ENCODE peak calls at places on chromosomes 6 and 20, in nine cellular contexts. D is BE2C, Y is iPS DF 6.9, X is psoas muscle, L is transverse colon, J is SJSA1, S is cardiac muscle cell, G is PC-9, C is tibial artery. O is an unnamed sample. For H3K36me3, the result is how much of the 10 kb centered on the place peaks cover.

GRCh38 chr6:129598244-129599187 is 111.5 kb downstream of the ARHGAP18 start:
- DNase-seq in D (no peak), Y (no peak), X (no peak), L (no peak), J (no peak), S (peak), G (peak), C (no peak), O (no peak)

GRCh38 chr6:160973856-160974255 is 17.7 kb upstream of the MAP3K4 start:
- DNase-seq in D (no peak), Y (no peak), X (no peak), L (no peak), J (no peak), S (no peak), G (no peak), C (no peak), O (no peak)

GRCh38 chr6:165571721-165572132 is 91.3 kb downstream of the PDE10A start:
- DNase-seq in D (no peak), Y (no peak), X (no peak), L (no peak), J (no peak), S (peak), G (no peak), C (no peak), O (no peak)

GRCh38 chr6:158060447-158061360 is 79.0 kb downstream of the SYNJ2 start:
- DNase-seq in D (no peak), Y (no peak), X (peak), L (peak), J (peak), S (no peak), G (peak), C (peak), O (peak)

GRCh38 chr6:29976588-29977424 is 34.5 kb downstream of the HLA-A start:
- DNase-seq in D (peak), Y (no peak), X (peak), L (peak), J (peak), S (peak), G (peak), C (peak), O (peak)

GRCh38 chr6:29834564-29835436 is 7.2 kb downstream of the HLA-G start:
- DNase-seq in D (peak), Y (peak), X (peak), L (peak), J (no peak), S (peak), G (peak), C (no peak), O (peak)

GRCh38 chr6:127266892-127267741 is 453 bp downstream of the RNF146 start:
- DNase-seq in D (peak), Y (no peak), X (peak), L (peak), J (peak), S (peak), G (no peak), C (peak), O (peak)

GRCh38 chr6:111809264-111809663 is 64.0 kb downstream of the FYN start:
- DNase-seq in D (no peak), Y (no peak), X (no peak), L (no peak), J (no peak), S (no peak), G (no peak), C (no peak), O (no peak)

GRCh38 chr6:25229671-25230321 is 49.4 kb upstream of the CARMIL1 start:
- DNase-seq in D (no peak), Y (no peak), X (no peak), L (no peak), J (peak), S (no peak), G (peak), C (no peak), O (no peak)

GRCh38 chr6:24667378-24667803 is 514 bp downstream of the ACOT13 start:
- DNase-seq in D (no peak), Y (no peak), X (no peak), L (peak), J (no peak), S (peak), G (no peak), C (no peak), O (no peak)

GRCh38 chr6:2916354-2916925 is 13.3 kb upstream of the SERPINB9 start:
- DNase-seq in D (no peak), Y (no peak), X (no peak), L (no peak), J (peak), S (no peak), G (no peak), C (no peak), O (no peak)

GRCh38 chr6:118644007-118644406 is 7.4 kb downstream of the CEP85L start:
- DNase-seq in D (no peak), Y (no peak), X (no peak), L (no peak), J (no peak), S (no peak), G (no peak), C (no peak), O (no peak)

GRCh38 chr6:29723666-29724588 is 693 bp downstream of the HLA-F start:
- DNase-seq in D (no peak), Y (no peak), X (peak), L (peak), J (no peak), S (peak), G (no peak), C (peak), O (peak)

GRCh38 chr6:18391018-18391417 is 3.9 kb downstream of the RNF144B start:
- DNase-seq in D (no peak), Y (no peak), X (no peak), L (no peak), J (no peak), S (no peak), G (no peak), C (no peak), O (peak)

GRCh38 chr6:10479939-10480700 is 41.0 kb upstream of the GCNT2 start:
- DNase-seq in D (no peak), Y (no peak), X (no peak), L (no peak), J (no peak), S (no peak), G (peak), C (no peak), O (no peak)

GRCh38 chr20:64064145-64064698 is 1.2 kb downstream of the TCEA2 start:
- DNase-seq in D (no peak), Y (no peak), X (no peak), L (no peak), J (peak), S (no peak), G (peak), C (no peak), O (peak)

GRCh38 chr6:29442670-29443184 is 3.6 kb downstream of the OR10C1 start:
- DNase-seq in D (no peak), Y (no peak), X (no peak), L (no peak), J (no peak), S (no peak), G (no peak), C (no peak), O (no peak)

GRCh38 chr20:18388860-18389259 is 78.0 kb downstream of the DZANK1 start:
- DNase-seq in D (no peak), Y (no peak), X (no peak), L (no peak), J (no peak), S (no peak), G (no peak), C (no peak), O (no peak)

GRCh38 chr20:53707341-53708102 is 113.9 kb upstream of the ZNF217 start:
- DNase-seq in D (no peak), Y (no peak), X (no peak), L (no peak), J (no peak), S (no peak), G (no peak), C (no peak), O (no peak)

GRCh38 chr6:89138173-89138572 is 7.7 kb upstream of the PM20D2 start:
- DNase-seq in D (no peak), Y (no peak), X (no peak), L (no peak), J (no peak), S (no peak), G (no peak), C (no peak), O (no peak)

GRCh38 chr6:40923326-40923725 is 115.7 kb downstream of the UNC5CL start:
- DNase-seq in D (no peak), Y (no peak), X (no peak), L (no peak), J (no peak), S (no peak), G (no peak), C (no peak), O (no peak)

GRCh38 chr20:4532772-4533171 is 188.9 kb upstream of the PRND start:
- DNase-seq in D (no peak), Y (no peak), X (no peak), L (no peak), J (no peak), S (no peak), G (no peak), C (no peak), O (no peak)

GRCh38 chr6:55617272-55617671 is 38.3 kb upstream of the HMGCLL1 start:
- DNase-seq in D (peak), Y (peak), X (no peak), L (no peak), J (no peak), S (peak), G (peak), C (no peak), O (no peak)

GRCh38 chr6:154901856-154902552 is 93.1 kb upstream of the TIAM2 start:
- DNase-seq in D (peak), Y (no peak), X (no peak), L (no peak), J (no peak), S (no peak), G (no peak), C (no peak), O (no peak)

GRCh38 chr20:62143976-62144825 is 632 bp downstream of the SS18L1 start:
- DNase-seq in D (peak), Y (no peak), X (peak), L (peak), J (no peak), S (peak), G (peak), C (peak), O (peak)

GRCh38 chr6:157977176-157977804 is 4.4 kb upstream of the SYNJ2 start:
- DNase-seq in D (no peak), Y (no peak), X (no peak), L (no peak), J (no peak), S (no peak), G (no peak), C (no peak), O (no peak)

GRCh38 chr6:7267521-7268091 is 45.4 kb downstream of the SSR1 start:
- DNase-seq in D (peak), Y (no peak), X (peak), L (no peak), J (peak), S (no peak), G (peak), C (peak), O (no peak)

GRCh38 chr6:15207923-15208322 is 37.9 kb upstream of the JARID2 start:
- DNase-seq in D (no peak), Y (peak), X (no peak), L (no peak), J (no peak), S (no peak), G (no peak), C (no peak), O (no peak)

GRCh38 chr20:44203161-44203560 is 7.4 kb downstream of the OSER1 start:
- DNase-seq in D (no peak), Y (no peak), X (no peak), L (no peak), J (no peak), S (peak), G (no peak), C (no peak), O (no peak)

GRCh38 chr20:35561268-35561667 is 19.4 kb downstream of the ERGIC3 start:
- DNase-seq in D (peak), Y (no peak), X (no peak), L (peak), J (peak), S (peak), G (peak), C (no peak), O (no peak)

GRCh38 chr6:129016844-129017243 is 133.9 kb downstream of the LAMA2 start:
- DNase-seq in D (no peak), Y (no peak), X (no peak), L (no peak), J (no peak), S (no peak), G (no peak), C (no peak), O (no peak)

GRCh38 chr20:41249371-41249770 is 68.2 kb downstream of the ZHX3 start:
- DNase-seq in D (no peak), Y (no peak), X (peak), L (peak), J (peak), S (no peak), G (peak), C (peak), O (peak)

GRCh38 chr6:39137235-39137634 is 22.2 kb upstream of the SAYSD1 start:
- DNase-seq in D (no peak), Y (peak), X (no peak), L (peak), J (no peak), S (peak), G (peak), C (no peak), O (no peak)

GRCh38 chr6:34143884-34144580 is 1.9 kb downstream of the GRM4 start:
- DNase-seq in D (peak), Y (no peak), X (no peak), L (no peak), J (no peak), S (peak), G (no peak), C (no peak), O (no peak)

GRCh38 chr6:44858998-44859397 is 469.1 kb upstream of the RUNX2 start:
- DNase-seq in D (no peak), Y (no peak), X (no peak), L (no peak), J (no peak), S (no peak), G (no peak), C (no peak), O (no peak)

GRCh38 chr6:22320750-22321149 is 23.9 kb upstream of the PRL start:
- DNase-seq in D (no peak), Y (no peak), X (no peak), L (no peak), J (peak), S (no peak), G (peak), C (no peak), O (no peak)

GRCh38 chr6:134481953-134482352 is 164.0 kb upstream of the SGK1 start:
- DNase-seq in D (no peak), Y (no peak), X (no peak), L (no peak), J (no peak), S (no peak), G (no peak), C (no peak), O (no peak)

DNA sequence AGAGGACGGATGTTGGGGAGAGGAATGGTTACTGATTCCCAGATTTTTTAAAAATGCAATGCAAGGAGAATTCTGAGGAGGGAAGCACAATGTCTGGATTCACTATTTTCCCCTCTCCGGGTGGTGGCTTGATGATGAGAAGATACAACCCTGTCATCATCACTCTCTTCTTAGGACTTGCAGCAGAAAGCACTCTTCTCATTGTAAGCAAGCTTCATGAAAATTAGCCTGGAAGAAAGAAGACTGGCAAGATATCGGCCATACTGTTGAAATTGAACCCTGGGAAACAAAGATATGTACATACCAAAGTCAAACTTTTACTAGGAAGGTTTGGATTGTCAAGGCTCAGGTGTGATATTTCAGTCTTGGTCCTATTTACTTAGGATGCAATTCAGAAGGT is 195.7 kb downstream of the EDN1 start:
- DNase-seq in D (no peak), Y (no peak), X (no peak), L (no peak), J (no peak), S (no peak), G (no peak), C (no peak), O (no peak)
- H3K36me3 ChIP-seq in D (under half), Y (under half), X (under half), L (under half), J (under half), S (under half), G (under half), C (under half), O (under half)

DNA sequence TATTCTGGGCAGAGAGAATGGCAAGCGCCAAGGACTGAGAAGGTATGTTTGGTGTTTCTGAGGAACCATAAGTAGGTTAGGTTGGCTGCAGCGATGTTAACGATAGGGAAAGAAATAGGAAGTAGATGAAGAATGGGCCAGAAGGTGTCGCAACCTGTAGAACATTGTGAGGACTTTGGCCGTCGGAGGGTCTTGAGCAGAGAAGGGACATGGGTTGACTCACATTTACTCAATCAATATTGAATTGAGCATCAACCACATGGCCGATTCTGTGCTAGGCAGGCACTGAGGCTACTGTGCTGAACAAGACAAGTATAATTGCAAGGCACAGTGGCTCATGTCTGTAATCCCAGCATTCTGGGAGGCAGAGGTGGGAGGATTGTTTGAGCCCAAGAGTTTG is 26.8 kb upstream of the RPN2 start:
- DNase-seq in D (no peak), Y (no peak), X (no peak), L (no peak), J (no peak), S (no peak), G (no peak), C (no peak), O (no peak)
- H3K36me3 ChIP-seq in D (under half), Y (under half), X (under half), L (under half), J (under half), S (under half), G (under half), C (under half), O (under half)

GRCh38 chr20:49942942-49943341 is 6.7 kb downstream of the RNF114 start:
- DNase-seq in D (no peak), Y (no peak), X (no peak), L (no peak), J (no peak), S (no peak), G (no peak), C (no peak), O (no peak)

GRCh38 chr20:49942303-49942702 is 6.1 kb downstream of the RNF114 start:
- DNase-seq in D (no peak), Y (no peak), X (no peak), L (peak), J (no peak), S (no peak), G (no peak), C (no peak), O (no peak)

GRCh38 chr20:49948178-49948577 is 12.0 kb downstream of the RNF114 start:
- DNase-seq in D (no peak), Y (no peak), X (no peak), L (no peak), J (peak), S (no peak), G (no peak), C (no peak), O (no peak)

GRCh38 chr20:49945701-49946477 is 9.7 kb downstream of the RNF114 start:
- DNase-seq in D (no peak), Y (no peak), X (no peak), L (no peak), J (no peak), S (no peak), G (no peak), C (no peak), O (no peak)

DNA sequence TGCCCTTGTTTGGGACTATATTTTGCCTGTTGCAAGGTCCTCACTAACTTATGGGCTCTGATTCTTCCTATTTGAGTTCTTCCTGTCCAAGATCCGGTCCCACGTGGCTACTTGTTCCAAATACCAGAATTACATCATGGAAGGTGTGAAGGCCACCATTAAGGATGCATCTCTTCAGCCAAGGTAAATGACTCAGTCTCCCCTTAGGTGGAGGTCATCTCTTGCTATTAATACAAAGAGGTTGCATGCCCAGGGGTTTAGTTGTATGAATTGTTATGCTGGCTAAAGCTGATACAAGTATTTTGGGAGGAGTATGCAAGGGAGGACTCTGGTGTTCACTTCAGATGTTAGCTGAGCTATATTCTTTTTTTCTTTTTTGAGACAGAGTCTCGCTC is 9.1 kb downstream of the RNF114 start:
- DNase-seq in D (no peak), Y (no peak), X (no peak), L (no peak), J (no peak), S (no peak), G (no peak), C (no peak), O (no peak)
- H3K36me3 ChIP-seq in D (half or more), Y (under half), X (half or more), L (under half), J (half or more), S (under half), G (half or more), C (under half), O (under half)

DNA sequence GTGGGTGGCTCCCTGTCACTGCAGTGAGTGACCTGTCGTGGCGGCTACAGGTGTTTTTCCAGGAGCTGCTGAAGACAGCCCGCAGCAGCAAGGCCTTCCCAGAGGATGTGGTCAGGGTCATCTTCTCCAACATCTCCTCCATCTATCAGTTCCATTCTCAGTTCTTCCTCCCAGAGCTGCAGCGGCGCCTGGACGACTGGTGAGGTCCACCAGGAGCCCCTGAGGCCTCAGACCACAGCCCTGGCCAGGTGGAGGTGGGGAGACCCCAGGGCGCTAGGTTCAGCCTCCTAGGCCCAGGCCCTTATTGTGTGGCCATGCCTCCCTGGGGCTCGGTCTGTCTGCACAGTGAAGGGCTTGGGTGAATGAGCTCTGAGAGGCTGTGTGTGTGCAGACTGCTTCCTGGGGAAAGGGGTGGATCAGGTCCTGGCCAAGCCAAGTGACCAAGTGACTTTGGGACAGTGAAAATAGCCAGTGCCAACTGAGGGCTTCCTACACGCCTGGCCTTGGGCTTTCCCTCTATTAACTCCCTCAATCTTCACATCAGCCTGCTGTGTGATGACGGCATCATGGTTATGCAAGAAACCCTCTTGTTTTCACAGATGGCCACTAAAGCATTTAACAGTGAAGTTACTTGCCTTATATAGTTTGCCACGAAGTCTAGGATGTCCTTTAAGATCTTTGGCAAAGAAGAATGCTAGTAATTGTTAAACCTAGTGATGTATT is 6.4 kb downstream of the FGD2 start:
- DNase-seq in D (no peak), Y (no peak), X (no peak), L (no peak), J (no peak), S (no peak), G (no peak), C (no peak), O (no peak)
- H3K36me3 ChIP-seq in D (under half), Y (under half), X (under half), L (under half), J (under half), S (under half), G (under half), C (under half), O (under half)

GRCh38 chr6:57134954-57135353 is 37.2 kb upstream of the BAG2 start:
- DNase-seq in D (no peak), Y (no peak), X (no peak), L (no peak), J (no peak), S (no peak), G (no peak), C (no peak), O (no peak)
- H3K36me3 ChIP-seq in D (under half), Y (under half), X (half or more), L (under half), J (under half), S (under half), G (under half), C (under half), O (under half)

DNA sequence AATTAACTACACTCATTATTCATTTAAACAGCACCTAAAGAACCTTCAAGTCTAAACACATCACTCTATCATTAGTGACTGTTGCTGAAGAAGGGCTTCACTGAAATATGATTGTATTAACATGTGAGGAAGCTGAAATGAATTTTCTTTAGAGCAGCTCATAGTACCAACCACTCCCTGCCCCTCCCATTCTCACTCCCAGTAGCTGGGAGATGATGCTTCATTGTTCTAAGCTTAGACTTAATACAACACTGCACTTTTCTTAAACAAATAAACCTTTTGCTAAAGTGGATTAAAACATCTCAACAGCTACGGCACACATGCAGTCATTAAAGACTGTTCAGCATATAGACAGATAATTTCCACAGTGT is 63.1 kb downstream of the ATXN1 start:
- DNase-seq in D (no peak), Y (no peak), X (no peak), L (no peak), J (no peak), S (no peak), G (no peak), C (no peak), O (no peak)
- H3K36me3 ChIP-seq in D (under half), Y (under half), X (under half), L (under half), J (under half), S (under half), G (under half), C (under half), O (under half)

O was measured in upper lobe of left lung.